ENCODE peak calls at places on chromosomes 6 and 20, in seven cellular contexts. L, I, C, J, X, K and U are unnamed samples.

GRCh38 chr20:32333181-32333987 is 24.7 kb upstream of the ASXL1 start:
- DNase-seq in L (no peak), I (no peak), C (no peak), J (peak), X (no peak), K (no peak), U (no peak)

GRCh38 chr6:38681850-38682249 is 21.1 kb downstream of the GLO1 start:
- DNase-seq in L (no peak), I (no peak), C (no peak), J (no peak), X (no peak), K (no peak), U (no peak)

GRCh38 chr6:69146385-69146784 is 511.3 kb downstream of the ADGRB3 start:
- DNase-seq in L (no peak), I (no peak), C (no peak), J (no peak), X (no peak), K (no peak), U (no peak)

GRCh38 chr6:37061157-37061804 is 55.8 kb downstream of the FGD2 start:
- DNase-seq in L (no peak), I (no peak), C (peak), J (no peak), X (no peak), K (no peak), U (no peak)

GRCh38 chr6:151379933-151380847 is 11.2 kb downstream of the ZBTB2 start:
- DNase-seq in L (no peak), I (no peak), C (no peak), J (no peak), X (peak), K (no peak), U (no peak)

GRCh38 chr20:38120625-38120988 is 44.5 kb downstream of the TGM2 start:
- DNase-seq in L (no peak), I (no peak), C (peak), J (no peak), X (no peak), K (no peak), U (no peak)

GRCh38 chr20:57003012-57003411 is 263.4 kb downstream of the BMP7 start:
- DNase-seq in L (no peak), I (no peak), C (no peak), J (no peak), X (no peak), K (no peak), U (no peak)

GRCh38 chr20:62143976-62144825 is 632 bp downstream of the SS18L1 start:
- DNase-seq in L (peak), I (peak), C (peak), J (peak), X (peak), K (peak), U (no peak)

GRCh38 chr6:1627884-1628550 is 18.3 kb downstream of the FOXC1 start:
- DNase-seq in L (no peak), I (no peak), C (peak), J (no peak), X (no peak), K (no peak), U (no peak)

GRCh38 chr6:146357578-146358340 is 185.9 kb upstream of the RAB32 start:
- DNase-seq in L (peak), I (no peak), C (no peak), J (no peak), X (no peak), K (peak), U (no peak)

GRCh38 chr20:16575390-16576140 is 2.3 kb upstream of the KIF16B start:
- DNase-seq in L (no peak), I (no peak), C (no peak), J (no peak), X (no peak), K (no peak), U (no peak)

GRCh38 chr6:1067346-1067745 is 244.6 kb upstream of the FOXQ1 start:
- DNase-seq in L (no peak), I (no peak), C (no peak), J (no peak), X (no peak), K (no peak), U (no peak)

GRCh38 chr6:53735896-53736295 is 58.9 kb upstream of the LRRC1 start:
- DNase-seq in L (no peak), I (no peak), C (no peak), J (no peak), X (no peak), K (no peak), U (no peak)

GRCh38 chr6:33740204-33740608 is 6.5 kb downstream of the IP6K3 start:
- DNase-seq in L (no peak), I (no peak), C (no peak), J (no peak), X (no peak), K (peak), U (no peak)

GRCh38 chr20:31968299-31969126 is 562 bp downstream of the XKR7 start:
- DNase-seq in L (no peak), I (peak), C (peak), J (peak), X (peak), K (peak), U (peak)

GRCh38 chr6:136723780-136724179 is 68.5 kb downstream of the MAP3K5 start:
- DNase-seq in L (no peak), I (no peak), C (peak), J (no peak), X (peak), K (no peak), U (no peak)

GRCh38 chr6:28134015-28134414 is 7.7 kb upstream of the ZKSCAN8 start:
- DNase-seq in L (no peak), I (peak), C (no peak), J (no peak), X (peak), K (peak), U (no peak)

GRCh38 chr20:4973330-4974097 is 27.8 kb downstream of the SLC23A2 start:
- DNase-seq in L (peak), I (no peak), C (peak), J (peak), X (peak), K (peak), U (no peak)

GRCh38 chr20:33721391-33722140 is 1.5 kb upstream of the PXMP4 start:
- DNase-seq in L (no peak), I (no peak), C (no peak), J (no peak), X (no peak), K (no peak), U (no peak)

GRCh38 chr6:22194188-22194921 is 102.5 kb downstream of the PRL start:
- DNase-seq in L (no peak), I (no peak), C (no peak), J (peak), X (no peak), K (peak), U (no peak)

GRCh38 chr6:312704-313485 is 20.6 kb downstream of the DUSP22 start:
- DNase-seq in L (no peak), I (no peak), C (peak), J (no peak), X (peak), K (no peak), U (no peak)

GRCh38 chr6:126175251-126175650 is 164.7 kb upstream of the CENPW start:
- DNase-seq in L (no peak), I (no peak), C (no peak), J (no peak), X (no peak), K (no peak), U (no peak)

GRCh38 chr6:3231213-3232016 is 4.0 kb upstream of the TUBB2B start:
- DNase-seq in L (no peak), I (peak), C (no peak), J (no peak), X (peak), K (peak), U (peak)

GRCh38 chr20:11053310-11053709 is 379.5 kb upstream of the JAG1 start:
- DNase-seq in L (no peak), I (no peak), C (no peak), J (no peak), X (no peak), K (no peak), U (no peak)

GRCh38 chr6:37501632-37502466 is 2.2 kb upstream of the CCDC167 start:
- DNase-seq in L (no peak), I (no peak), C (no peak), J (no peak), X (peak), K (no peak), U (no peak)

GRCh38 chr6:101640131-101640530 is 246.6 kb downstream of the GRIK2 start:
- DNase-seq in L (no peak), I (no peak), C (no peak), J (no peak), X (no peak), K (no peak), U (no peak)

GRCh38 chr20:61252601-61253263 is 671 bp downstream of the CDH4 start:
- DNase-seq in L (no peak), I (peak), C (no peak), J (no peak), X (no peak), K (peak), U (no peak)

GRCh38 chr6:131251593-131252204 is 116.4 kb downstream of the AKAP7 start:
- DNase-seq in L (no peak), I (no peak), C (no peak), J (no peak), X (no peak), K (no peak), U (no peak)

GRCh38 chr20:58174708-58175287 is 53.7 kb downstream of the ANKRD60 start:
- DNase-seq in L (no peak), I (no peak), C (no peak), J (no peak), X (no peak), K (peak), U (no peak)

GRCh38 chr6:161586866-161587265 is 313.0 kb upstream of the AGPAT4 start:
- DNase-seq in L (no peak), I (no peak), C (no peak), J (no peak), X (no peak), K (no peak), U (no peak)

GRCh38 chr6:45640081-45640491 is 262.4 kb upstream of the SUPT3H start:
- DNase-seq in L (no peak), I (no peak), C (no peak), J (no peak), X (no peak), K (peak), U (no peak)

GRCh38 chr20:34999021-34999451 is 43.4 kb downstream of the MYH7B start:
- DNase-seq in L (no peak), I (no peak), C (no peak), J (no peak), X (no peak), K (no peak), U (no peak)

GRCh38 chr6:146770965-146771735 is 172.4 kb downstream of the ADGB start:
- DNase-seq in L (no peak), I (no peak), C (peak), J (no peak), X (peak), K (no peak), U (no peak)

GRCh38 chr20:53568351-53568750 is 25.3 kb downstream of the ZNF217 start:
- DNase-seq in L (no peak), I (no peak), C (no peak), J (no peak), X (no peak), K (no peak), U (no peak)

GRCh38 chr20:44030394-44030793 is 115.7 kb downstream of the TOX2 start:
- DNase-seq in L (no peak), I (no peak), C (no peak), J (no peak), X (no peak), K (no peak), U (no peak)

GRCh38 chr6:28985396-28986164 is 19.5 kb downstream of the ZNF311 start:
- DNase-seq in L (peak), I (peak), C (peak), J (no peak), X (peak), K (peak), U (peak)

GRCh38 chr20:11429168-11429567 is 488.5 kb upstream of the BTBD3 start:
- DNase-seq in L (no peak), I (no peak), C (no peak), J (no peak), X (no peak), K (no peak), U (no peak)

DNA sequence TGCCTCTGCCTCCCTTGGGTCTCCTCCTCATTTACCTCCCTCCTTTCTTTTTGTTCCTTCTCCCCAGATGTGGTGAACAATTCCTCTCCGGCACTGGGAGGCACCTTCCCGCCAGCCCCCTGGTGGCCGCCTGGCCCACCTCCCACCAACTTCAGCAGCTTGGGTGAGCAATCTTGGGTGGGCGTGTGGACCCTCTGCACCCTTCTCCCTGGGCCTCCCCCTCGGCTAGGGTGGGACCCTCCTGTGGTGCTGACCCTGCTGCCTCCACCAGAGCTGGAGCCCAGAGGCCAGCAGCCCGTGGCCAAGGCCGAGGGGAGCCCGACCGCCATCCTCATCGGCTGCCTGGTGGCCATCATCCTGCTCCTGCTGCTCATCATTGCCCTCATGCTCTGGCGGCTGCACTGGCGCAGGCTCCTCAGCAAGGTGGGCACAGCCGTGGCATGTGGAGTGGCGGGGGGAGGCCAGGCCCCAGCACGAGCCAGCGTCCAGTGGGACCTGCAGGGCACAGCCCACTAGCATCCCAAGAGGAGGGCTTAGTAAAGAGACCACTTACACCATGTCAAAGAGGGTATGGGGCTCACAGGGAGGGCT is 8.8 kb downstream of the DDR1 start:
- DNase-seq in L (no peak), I (no peak), C (no peak), J (no peak), X (no peak), K (no peak), U (no peak)
- TF ChIP-seq CTCF in L (no peak), I (peak), C (no peak), J (no peak), X (no peak), K (peak), U (peak)

DNA sequence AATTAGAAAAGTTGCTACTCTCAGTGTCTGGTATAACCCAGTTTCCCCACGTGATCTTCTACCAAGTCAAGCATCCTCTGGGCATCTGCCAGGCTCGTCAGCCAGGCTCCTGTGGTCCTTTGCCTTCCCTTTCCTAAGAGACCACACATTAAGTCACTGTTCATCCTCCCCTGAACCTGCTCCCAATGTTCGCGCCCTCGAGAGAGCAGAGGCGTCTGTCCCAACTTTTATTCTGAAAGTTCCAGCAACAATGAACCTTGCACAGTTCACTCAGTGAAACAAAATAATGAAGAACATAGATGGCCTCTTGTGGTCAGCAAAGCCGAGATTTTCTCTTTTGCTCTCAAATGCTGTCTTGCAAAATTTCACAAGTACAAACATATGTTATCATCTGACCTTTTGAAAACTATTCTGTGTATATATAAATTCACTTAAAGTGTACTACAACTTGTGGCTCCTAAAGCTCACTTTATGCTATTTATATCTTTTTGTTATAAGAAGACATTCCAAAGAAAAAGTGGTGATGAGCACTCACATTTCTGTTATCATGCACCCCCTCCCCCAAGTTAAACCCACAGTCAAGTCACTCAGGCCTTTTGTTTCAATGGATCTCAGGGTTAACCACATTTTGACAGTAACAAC is 39.2 kb upstream of the NHSL1 start:
- DNase-seq in L (no peak), I (no peak), C (no peak), J (no peak), X (no peak), K (peak), U (no peak)
- TF ChIP-seq CTCF in L (no peak), I (no peak), C (no peak), J (no peak), X (no peak), K (no peak), U (no peak)

GRCh38 chr6:47352169-47352568 is 42.5 kb upstream of the TNFRSF21 start:
- DNase-seq in L (no peak), I (no peak), C (no peak), J (no peak), X (no peak), K (no peak), U (no peak)
- TF ChIP-seq CTCF in L (peak), I (peak), C (no peak), J (no peak), X (no peak), K (peak), U (peak)

GRCh38 chr6:105804436-105804835 is 281.7 kb upstream of the PRDM1 start:
- DNase-seq in L (no peak), I (no peak), C (no peak), J (no peak), X (no peak), K (peak), U (no peak)

GRCh38 chr6:105800398-105800797 is 285.7 kb upstream of the PRDM1 start:
- DNase-seq in L (no peak), I (no peak), C (no peak), J (no peak), X (no peak), K (no peak), U (no peak)

GRCh38 chr6:105805581-105806023 is 280.5 kb upstream of the PRDM1 start:
- DNase-seq in L (no peak), I (no peak), C (no peak), J (no peak), X (no peak), K (peak), U (no peak)

GRCh38 chr6:105804000-105804399 is 282.1 kb upstream of the PRDM1 start:
- DNase-seq in L (no peak), I (no peak), C (no peak), J (no peak), X (no peak), K (no peak), U (no peak)

DNA sequence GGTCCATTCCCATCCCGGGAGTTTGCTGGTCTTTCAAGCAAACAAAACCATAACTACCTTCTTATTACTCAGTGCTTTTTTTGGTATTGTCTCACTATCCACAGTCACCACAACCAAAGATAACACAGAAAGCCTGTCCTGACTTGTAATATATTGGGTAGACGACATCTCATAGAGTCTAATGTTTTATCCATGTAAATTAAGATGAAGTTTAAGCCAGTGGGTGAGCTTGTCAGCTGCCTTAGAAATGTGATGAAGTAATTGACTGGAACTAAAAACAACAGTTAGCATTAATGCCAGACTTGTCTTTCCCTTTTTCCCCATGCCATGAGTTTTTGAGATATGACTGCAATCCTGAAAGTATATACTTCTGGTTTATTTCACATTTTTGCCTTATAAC is 282.7 kb upstream of the PRDM1 start:
- DNase-seq in L (no peak), I (no peak), C (no peak), J (no peak), X (no peak), K (no peak), U (no peak)
- TF ChIP-seq CTCF in L (no peak), I (no peak), C (no peak), J (no peak), X (no peak), K (no peak), U (no peak)

DNA sequence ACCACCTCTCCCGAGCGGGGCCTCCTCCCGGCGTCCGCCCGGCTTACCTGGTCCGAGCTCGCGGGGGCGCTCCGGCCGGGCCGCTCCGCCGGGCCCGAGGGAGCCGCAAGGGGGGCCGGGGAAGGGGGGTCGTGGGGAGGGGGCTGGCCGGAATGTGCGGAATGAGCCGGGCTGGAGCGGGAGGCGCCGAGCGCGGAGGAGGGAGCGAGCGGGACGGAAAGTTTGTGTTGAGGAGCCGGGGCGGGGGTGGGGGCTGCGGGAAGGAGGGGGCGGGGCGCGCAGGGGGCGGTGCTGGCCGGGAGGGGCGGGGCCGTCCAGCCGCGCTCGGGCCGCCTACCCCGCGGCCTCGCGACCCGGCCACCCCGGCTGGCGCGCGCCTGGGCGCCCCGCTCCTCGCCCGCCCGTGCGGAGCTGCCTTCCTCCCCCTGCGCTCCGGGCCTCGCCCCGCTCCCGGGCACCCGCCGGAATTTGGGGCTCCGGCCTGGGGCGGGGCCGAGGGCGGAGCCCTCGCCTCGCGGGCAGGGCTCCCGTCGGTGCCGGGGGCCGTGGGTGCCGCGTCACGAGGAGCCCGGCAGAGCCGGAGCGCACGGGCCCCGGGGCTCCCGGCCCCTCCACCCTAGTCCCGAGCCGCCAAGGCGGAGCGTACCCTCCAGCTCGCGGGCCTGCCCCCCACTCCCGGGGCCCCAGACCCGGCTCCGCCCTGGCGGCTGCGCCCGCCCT is at the start of gene TEAD3:
- DNase-seq in L (no peak), I (peak), C (peak), J (peak), X (peak), K (peak), U (peak)
- TF ChIP-seq CTCF in L (peak), I (no peak), C (no peak), J (peak), X (no peak), K (no peak), U (peak)

GRCh38 chr6:89122625-89123024 is 4.8 kb upstream of the SRSF12 start:
- DNase-seq in L (no peak), I (no peak), C (no peak), J (peak), X (peak), K (peak), U (no peak)
- TF ChIP-seq CTCF in L (peak), I (peak), C (peak), J (peak), X (peak), K (peak), U (peak)

GRCh38 chr6:123763904-123764303 is 39.8 kb upstream of the NKAIN2 start:
- DNase-seq in L (no peak), I (no peak), C (no peak), J (no peak), X (no peak), K (no peak), U (no peak)

GRCh38 chr6:123764717-123765116 is 38.9 kb upstream of the NKAIN2 start:
- DNase-seq in L (no peak), I (no peak), C (no peak), J (no peak), X (no peak), K (no peak), U (no peak)

GRCh38 chr6:123759472-123759871 is 44.2 kb upstream of the NKAIN2 start:
- DNase-seq in L (no peak), I (no peak), C (no peak), J (no peak), X (no peak), K (no peak), U (no peak)
- TF ChIP-seq CTCF in L (no peak), I (no peak), C (no peak), J (no peak), X (no peak), K (no peak), U (no peak)